ENCODE peak calls at places on chromosomes 11 and 22, in six cellular contexts. One of them, this sample, is unnamed.

GRCh38 chr11:42951266-42951665 is 360.5 kb upstream of the API5 start:
- DNase-seq in SK-N-SH: no peak
- DNase-seq in K562: no peak
- DNase-seq in GM12892: no peak
- DNase-seq in H1: no peak
- DNase-seq in HepG2: no peak
- DNase-seq in this sample: no peak

GRCh38 chr11:121965330-121965729 is 150.7 kb downstream of the BLID start:
- DNase-seq in SK-N-SH: no peak
- DNase-seq in K562: no peak
- DNase-seq in GM12892: no peak
- DNase-seq in H1: no peak
- DNase-seq in HepG2: no peak
- DNase-seq in this sample: no peak

GRCh38 chr11:7548659-7549283 is 35.0 kb downstream of the PPFIBP2 start:
- DNase-seq in SK-N-SH: no peak
- DNase-seq in K562: peak; percentile 27
- DNase-seq in GM12892: no peak
- DNase-seq in H1: peak; percentile 62
- DNase-seq in HepG2: peak; percentile 25
- DNase-seq in this sample: no peak

GRCh38 chr11:77593883-77594282 is 4.1 kb downstream of the AQP11 start:
- DNase-seq in SK-N-SH: no peak
- DNase-seq in K562: no peak
- DNase-seq in GM12892: no peak
- DNase-seq in H1: no peak
- DNase-seq in HepG2: peak; percentile 78
- DNase-seq in this sample: no peak

GRCh38 chr22:20268350-20269012 is 363 bp upstream of the RTN4R start:
- DNase-seq in SK-N-SH: peak; percentile 90
- DNase-seq in K562: peak; percentile 99
- DNase-seq in GM12892: peak; percentile 71
- DNase-seq in H1: no peak
- DNase-seq in HepG2: peak; percentile 8
- DNase-seq in this sample: peak; percentile 82

GRCh38 chr11:128956401-128957203 is 13.9 kb upstream of the TP53AIP1 start:
- DNase-seq in SK-N-SH: peak; percentile 78
- DNase-seq in K562: peak; percentile 50
- DNase-seq in GM12892: no peak
- DNase-seq in H1: no peak
- DNase-seq in HepG2: peak; percentile 74
- DNase-seq in this sample: no peak

GRCh38 chr22:41469218-41469851 is 418 bp downstream of the ACO2 start:
- DNase-seq in SK-N-SH: no peak
- DNase-seq in K562: no peak
- DNase-seq in GM12892: no peak
- DNase-seq in H1: no peak
- DNase-seq in HepG2: no peak
- DNase-seq in this sample: no peak

GRCh38 chr22:46113910-46114517 is 36.3 kb upstream of the PPARA start:
- DNase-seq in SK-N-SH: no peak
- DNase-seq in K562: no peak
- DNase-seq in GM12892: no peak
- DNase-seq in H1: no peak
- DNase-seq in HepG2: no peak
- DNase-seq in this sample: no peak

GRCh38 chr11:10323793-10324170 is 18.9 kb downstream of the ADM start:
- DNase-seq in SK-N-SH: no peak
- DNase-seq in K562: no peak
- DNase-seq in GM12892: no peak
- DNase-seq in H1: no peak
- DNase-seq in HepG2: no peak
- DNase-seq in this sample: no peak

GRCh38 chr22:37487129-37487528 is 945 bp upstream of the MFNG start:
- DNase-seq in SK-N-SH: no peak
- DNase-seq in K562: no peak
- DNase-seq in GM12892: no peak
- DNase-seq in H1: no peak
- DNase-seq in HepG2: no peak
- DNase-seq in this sample: no peak

GRCh38 chr11:15580056-15580774 is 465.5 kb downstream of the INSC start:
- DNase-seq in SK-N-SH: no peak
- DNase-seq in K562: peak; percentile 52
- DNase-seq in GM12892: no peak
- DNase-seq in H1: no peak
- DNase-seq in HepG2: no peak
- DNase-seq in this sample: no peak

GRCh38 chr22:28116261-28116673 is 197.2 kb upstream of the PITPNB start:
- DNase-seq in SK-N-SH: no peak
- DNase-seq in K562: no peak
- DNase-seq in GM12892: no peak
- DNase-seq in H1: no peak
- DNase-seq in HepG2: no peak
- DNase-seq in this sample: no peak

GRCh38 chr11:118198370-118198769 is 21.9 kb upstream of the SCN2B start:
- DNase-seq in SK-N-SH: peak; percentile 77
- DNase-seq in K562: peak; percentile 82
- DNase-seq in GM12892: peak; percentile 54
- DNase-seq in H1: peak; percentile 33
- DNase-seq in HepG2: peak; percentile 68
- DNase-seq in this sample: peak; percentile 55

GRCh38 chr11:118199135-118199534 is 22.7 kb upstream of the SCN2B start:
- DNase-seq in SK-N-SH: no peak
- DNase-seq in K562: no peak
- DNase-seq in GM12892: no peak
- DNase-seq in H1: no peak
- DNase-seq in HepG2: no peak
- DNase-seq in this sample: no peak

GRCh38 chr11:118200497-118200896 is 24.1 kb upstream of the SCN2B start:
- DNase-seq in SK-N-SH: no peak
- DNase-seq in K562: no peak
- DNase-seq in GM12892: no peak
- DNase-seq in H1: no peak
- DNase-seq in HepG2: no peak
- DNase-seq in this sample: no peak

GRCh38 chr11:118193910-118194566 is 17.6 kb upstream of the SCN2B start:
- DNase-seq in SK-N-SH: no peak
- DNase-seq in K562: no peak
- DNase-seq in GM12892: no peak
- DNase-seq in H1: no peak
- DNase-seq in HepG2: no peak
- DNase-seq in this sample: no peak

DNA sequence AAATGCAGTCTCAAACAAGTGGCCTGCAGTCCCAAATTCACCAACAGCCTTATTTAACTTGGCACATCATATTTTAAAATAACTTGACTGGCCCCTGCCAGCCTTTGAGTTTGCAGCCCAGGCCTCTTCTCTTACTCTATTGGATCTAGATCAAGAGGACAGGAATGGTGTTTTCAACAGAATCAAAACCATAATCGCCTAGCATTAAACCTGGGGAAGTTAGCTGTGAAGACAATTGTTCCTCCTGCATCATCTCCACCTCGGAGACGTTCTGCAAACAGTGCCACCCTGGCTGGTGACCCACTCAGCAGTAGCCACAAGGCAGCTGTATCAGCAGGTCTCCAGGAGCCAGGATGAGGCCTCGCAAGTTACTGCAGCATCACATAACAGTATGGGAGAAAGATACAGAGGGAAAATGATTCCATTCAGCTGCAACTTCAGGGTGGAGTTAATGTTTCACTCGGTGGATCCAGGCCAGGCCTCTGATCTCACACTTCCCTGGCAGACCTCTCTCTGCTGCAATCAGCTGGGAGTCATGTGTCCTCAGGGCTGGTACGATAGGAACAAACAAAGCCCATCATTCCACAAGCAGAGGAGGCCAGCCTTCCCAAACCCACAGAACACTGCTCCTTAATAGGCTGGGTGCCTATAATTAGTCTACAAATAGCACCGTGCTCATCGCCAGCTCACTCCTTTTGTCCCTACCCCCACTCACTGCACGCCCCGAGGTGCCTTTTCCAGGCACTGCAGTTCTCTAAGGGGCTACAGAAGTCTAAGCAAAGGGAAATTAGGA is 18.6 kb upstream of the SCN2B start:
- DNase-seq in SK-N-SH: no peak
- DNase-seq in K562: no peak
- DNase-seq in GM12892: no peak
- DNase-seq in H1: no peak
- DNase-seq in HepG2: peak; percentile 98
- DNase-seq in this sample: no peak
- TF ChIP-seq POLR2AphosphoS5 in SK-N-SH: no peak
- TF ChIP-seq POLR2AphosphoS5 in K562: no peak
- TF ChIP-seq POLR2AphosphoS5 in GM12892: no peak
- TF ChIP-seq POLR2AphosphoS5 in H1: no peak
- TF ChIP-seq POLR2AphosphoS5 in HepG2: peak; percentile 62
- TF ChIP-seq POLR2AphosphoS5 in this sample: no peak

GRCh38 chr11:71453911-71454304 is 905 bp downstream of the NADSYN1 start:
- DNase-seq in SK-N-SH: no peak
- DNase-seq in K562: no peak
- DNase-seq in GM12892: no peak
- DNase-seq in H1: no peak
- DNase-seq in HepG2: no peak
- DNase-seq in this sample: no peak

GRCh38 chr11:71456294-71456693 is 3.3 kb downstream of the NADSYN1 start:
- DNase-seq in SK-N-SH: no peak
- DNase-seq in K562: no peak
- DNase-seq in GM12892: no peak
- DNase-seq in H1: no peak
- DNase-seq in HepG2: no peak
- DNase-seq in this sample: no peak

GRCh38 chr11:71453021-71453910 is at the start of gene NADSYN1:
- DNase-seq in SK-N-SH: peak; percentile 99
- DNase-seq in K562: peak; percentile 97
- DNase-seq in GM12892: peak; percentile 94
- DNase-seq in H1: peak; percentile 79
- DNase-seq in HepG2: peak; percentile 89
- DNase-seq in this sample: peak; percentile 96

GRCh38 chr11:71452354-71453020 is 516 bp upstream of the NADSYN1 start:
- DNase-seq in SK-N-SH: no peak
- DNase-seq in K562: no peak
- DNase-seq in GM12892: no peak
- DNase-seq in H1: no peak
- DNase-seq in HepG2: peak; percentile 11
- DNase-seq in this sample: no peak

GRCh38 chr11:71454470-71455113 is 1.6 kb downstream of the NADSYN1 start:
- DNase-seq in SK-N-SH: no peak
- DNase-seq in K562: no peak
- DNase-seq in GM12892: no peak
- DNase-seq in H1: no peak
- DNase-seq in HepG2: no peak
- DNase-seq in this sample: no peak
- TF ChIP-seq TAF1 in SK-N-SH: no peak
- TF ChIP-seq TAF1 in K562: no peak
- TF ChIP-seq TAF1 in GM12892: no peak
- TF ChIP-seq TAF1 in H1: no peak
- TF ChIP-seq TAF1 in HepG2: no peak
- TF ChIP-seq TAF1 in this sample: no peak

DNA sequence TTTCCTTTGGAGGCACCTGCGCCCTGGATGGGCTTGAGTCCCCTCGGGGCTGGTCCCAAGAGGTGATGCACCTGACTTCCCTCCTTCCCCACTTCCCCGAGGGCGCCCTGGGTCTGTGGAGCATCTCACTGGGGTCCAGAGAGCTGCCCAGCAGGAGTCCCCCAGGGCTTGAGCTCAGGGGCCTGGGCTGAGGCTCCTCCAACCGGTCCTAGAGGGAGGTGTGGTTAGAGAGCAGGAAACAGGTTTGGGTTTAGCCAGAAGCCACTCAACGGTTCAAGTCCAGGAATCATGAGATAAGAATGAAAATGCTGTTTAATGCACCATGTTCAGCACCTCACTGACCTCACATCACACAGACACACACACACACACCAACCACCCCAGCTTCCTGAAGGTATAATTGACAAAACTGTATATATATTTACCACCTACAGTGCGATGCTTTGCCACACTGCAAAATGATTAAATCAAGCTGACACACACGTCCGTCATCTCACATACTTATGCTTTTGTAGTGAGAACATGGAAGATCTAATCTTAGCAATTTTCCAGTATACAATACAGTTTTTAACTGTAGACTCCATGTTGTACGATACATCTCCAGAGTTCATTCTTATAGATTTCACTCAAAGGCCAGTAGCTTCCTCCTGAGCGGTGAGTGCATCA is 629 bp upstream of the IGLL1 start:
- DNase-seq in SK-N-SH: no peak
- DNase-seq in K562: no peak
- DNase-seq in GM12892: no peak
- DNase-seq in H1: no peak
- DNase-seq in HepG2: no peak
- DNase-seq in this sample: no peak
- TF ChIP-seq POLR2AphosphoS5 in SK-N-SH: no peak
- TF ChIP-seq POLR2AphosphoS5 in K562: no peak
- TF ChIP-seq POLR2AphosphoS5 in GM12892: no peak
- TF ChIP-seq POLR2AphosphoS5 in H1: no peak
- TF ChIP-seq POLR2AphosphoS5 in HepG2: no peak
- TF ChIP-seq POLR2AphosphoS5 in this sample: no peak

GRCh38 chr11:32830413-32830738 is 649 bp downstream of the PRRG4 start:
- DNase-seq in SK-N-SH: no peak
- DNase-seq in K562: no peak
- DNase-seq in GM12892: peak; percentile 6
- DNase-seq in H1: no peak
- DNase-seq in HepG2: peak; percentile 62
- DNase-seq in this sample: no peak

GRCh38 chr11:32831241-32831640 is 1.5 kb downstream of the PRRG4 start:
- DNase-seq in SK-N-SH: no peak
- DNase-seq in K562: no peak
- DNase-seq in GM12892: no peak
- DNase-seq in H1: no peak
- DNase-seq in HepG2: no peak
- DNase-seq in this sample: no peak

GRCh38 chr11:32830796-32831195 is 1.1 kb downstream of the PRRG4 start:
- DNase-seq in SK-N-SH: no peak
- DNase-seq in K562: no peak
- DNase-seq in GM12892: no peak
- DNase-seq in H1: no peak
- DNase-seq in HepG2: no peak
- DNase-seq in this sample: no peak

GRCh38 chr11:32829157-32829679 is 509 bp upstream of the PRRG4 start:
- DNase-seq in SK-N-SH: no peak
- DNase-seq in K562: no peak
- DNase-seq in GM12892: no peak
- DNase-seq in H1: no peak
- DNase-seq in HepG2: no peak
- DNase-seq in this sample: no peak

DNA sequence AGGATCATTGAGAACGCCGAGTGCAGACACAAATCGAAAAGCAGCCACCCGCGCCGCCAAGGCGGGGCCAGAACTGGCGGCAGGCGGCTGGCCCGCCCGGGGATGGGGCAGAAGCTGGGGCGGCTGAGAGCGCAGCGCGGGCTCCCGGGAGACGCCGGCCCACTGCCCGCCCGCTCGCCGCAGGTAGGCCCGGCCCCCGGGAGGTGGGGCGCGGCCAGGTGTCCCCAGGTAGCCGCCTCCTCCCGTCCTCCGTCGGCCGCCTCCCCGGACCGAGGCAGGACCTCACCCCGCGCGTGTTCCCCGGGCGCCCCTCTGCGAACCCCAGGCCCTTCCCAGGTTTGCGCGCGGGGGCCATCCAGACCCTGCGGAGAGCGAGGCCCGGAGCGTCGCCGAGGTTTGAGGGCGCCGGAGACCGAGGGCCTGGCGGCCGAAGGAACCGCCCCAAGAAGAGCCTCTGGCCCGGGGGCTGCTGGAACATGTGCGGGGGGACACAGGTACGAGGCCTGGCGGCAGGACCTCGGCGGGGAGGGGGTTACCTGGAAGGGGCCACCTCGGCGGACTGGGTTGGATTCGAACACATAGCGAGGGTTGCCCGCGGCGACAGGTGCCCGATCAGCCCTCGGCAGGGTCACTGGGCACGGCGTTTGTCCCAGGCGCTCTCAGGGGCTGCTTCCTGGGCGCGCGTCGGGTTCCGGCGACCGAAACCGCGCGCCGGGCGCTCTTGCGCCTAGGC is at the start of gene PRRG4:
- DNase-seq in SK-N-SH: peak; percentile 49
- DNase-seq in K562: no peak
- DNase-seq in GM12892: peak; percentile 64
- DNase-seq in H1: no peak
- DNase-seq in HepG2: no peak
- DNase-seq in this sample: peak; percentile 62
- TF ChIP-seq TAF1 in SK-N-SH: no peak
- TF ChIP-seq TAF1 in K562: no peak
- TF ChIP-seq TAF1 in GM12892: peak; percentile 59
- TF ChIP-seq TAF1 in H1: peak; percentile 57
- TF ChIP-seq TAF1 in HepG2: no peak
- TF ChIP-seq TAF1 in this sample: no peak

This sample was measured in GM12891.